ENCODE peak calls at places on chromosome 12, in six cellular contexts. T, Z, U, X, J and W are unnamed samples.

GRCh38 chr12:98499668-98500456 is 15.5 kb upstream of the TMPO start:
- DNase-seq in T (no peak), Z (no peak), U (no peak), X (peak; percentile 69), J (no peak), W (peak; percentile 18)

GRCh38 chr12:10016881-10017280 is 6.5 kb downstream of the CLEC12B start:
- DNase-seq in T (no peak), Z (no peak), U (no peak), X (no peak), J (no peak), W (no peak)

GRCh38 chr12:58521796-58522195 is 398.5 kb downstream of the LRIG3 start:
- DNase-seq in T (no peak), Z (no peak), U (no peak), X (no peak), J (no peak), W (no peak)

GRCh38 chr12:108839011-108839889 is 18.1 kb downstream of the SSH1 start:
- DNase-seq in T (no peak), Z (no peak), U (no peak), X (no peak), J (no peak), W (peak; percentile 33)

GRCh38 chr12:130161261-130162231 is 718 bp upstream of the FZD10 start:
- DNase-seq in T (peak; percentile 55), Z (no peak), U (no peak), X (no peak), J (no peak), W (no peak)

GRCh38 chr12:109510196-109510595 is 32.8 kb downstream of the UBE3B start:
- DNase-seq in T (no peak), Z (no peak), U (no peak), X (no peak), J (no peak), W (no peak)

GRCh38 chr12:118741196-118741595 is 240.1 kb upstream of the SRRM4 start:
- DNase-seq in T (no peak), Z (no peak), U (no peak), X (no peak), J (no peak), W (no peak)

GRCh38 chr12:13596714-13597113 is 384.7 kb downstream of the GRIN2B start:
- DNase-seq in T (no peak), Z (no peak), U (no peak), X (no peak), J (no peak), W (no peak)

GRCh38 chr12:130031571-130032189 is 127.9 kb upstream of the TMEM132D start:
- DNase-seq in T (no peak), Z (peak; percentile 55), U (peak; percentile 36), X (peak; percentile 47), J (peak; percentile 10), W (peak; percentile 39)

GRCh38 chr12:16939871-16940306 is 333.9 kb upstream of the LMO3 start:
- DNase-seq in T (no peak), Z (no peak), U (peak; percentile 64), X (peak; percentile 68), J (peak; percentile 21), W (peak; percentile 74)

GRCh38 chr12:51342416-51342815 is 4.1 kb downstream of the CELA1 start:
- DNase-seq in T (no peak), Z (no peak), U (no peak), X (no peak), J (no peak), W (no peak)